ENCODE peak calls at places on chromosomes 3 and 15, in five cellular contexts. One of them, this sample, is unnamed. For H3K36me3 and H3K4me1, the result is how much of the 10 kb centered on the place peaks cover.

GRCh38 chr3:134186391-134186790 is 64.3 kb downstream of the RYK start:
- DNase-seq in neural progenitor cell: no peak
- DNase-seq in thoracic aorta: no peak
- DNase-seq in left ventricle myocardium inferior: no peak
- DNase-seq in heart right ventricle: no peak
- DNase-seq in this sample: no peak

GRCh38 chr15:38647683-38648082 is 83.1 kb upstream of the RASGRP1 start:
- DNase-seq in thoracic aorta: no peak
- DNase-seq in heart right ventricle: no peak
- DNase-seq in neural progenitor cell: peak
- DNase-seq in left ventricle myocardium inferior: no peak
- DNase-seq in this sample: no peak

GRCh38 chr3:133928903-133929607 is 33.4 kb upstream of the RAB6B start:
- DNase-seq in neural progenitor cell: no peak
- DNase-seq in left ventricle myocardium inferior: no peak
- DNase-seq in thoracic aorta: no peak
- DNase-seq in heart right ventricle: no peak
- DNase-seq in this sample: no peak

GRCh38 chr3:151827816-151828215 is 13.9 kb downstream of the AADAC start:
- DNase-seq in left ventricle myocardium inferior: no peak
- DNase-seq in neural progenitor cell: no peak
- DNase-seq in heart right ventricle: no peak
- DNase-seq in thoracic aorta: no peak
- DNase-seq in this sample: no peak

GRCh38 chr3:36911990-36912804 is 32.7 kb downstream of the TRANK1 start:
- DNase-seq in heart right ventricle: no peak
- DNase-seq in neural progenitor cell: no peak
- DNase-seq in left ventricle myocardium inferior: no peak
- DNase-seq in thoracic aorta: no peak
- DNase-seq in this sample: no peak

GRCh38 chr3:177905173-177905894 is 630.9 kb upstream of the KCNMB2 start:
- DNase-seq in heart right ventricle: no peak
- DNase-seq in neural progenitor cell: no peak
- DNase-seq in thoracic aorta: no peak
- DNase-seq in left ventricle myocardium inferior: no peak
- DNase-seq in this sample: no peak

GRCh38 chr15:38671675-38672141 is 107.1 kb upstream of the RASGRP1 start:
- DNase-seq in neural progenitor cell: no peak
- DNase-seq in heart right ventricle: no peak
- DNase-seq in thoracic aorta: no peak
- DNase-seq in left ventricle myocardium inferior: no peak
- DNase-seq in this sample: no peak

GRCh38 chr15:90845201-90845949 is 23.0 kb upstream of the FURIN start:
- DNase-seq in thoracic aorta: no peak
- DNase-seq in heart right ventricle: no peak
- DNase-seq in neural progenitor cell: no peak
- DNase-seq in left ventricle myocardium inferior: no peak
- DNase-seq in this sample: peak

GRCh38 chr3:46370784-46371183 is at the start of gene CCR5:
- DNase-seq in neural progenitor cell: no peak
- DNase-seq in thoracic aorta: no peak
- DNase-seq in left ventricle myocardium inferior: no peak
- DNase-seq in heart right ventricle: no peak
- DNase-seq in this sample: no peak

GRCh38 chr3:112327371-112327951 is 5.5 kb upstream of the CD200 start:
- DNase-seq in thoracic aorta: no peak
- DNase-seq in neural progenitor cell: peak
- DNase-seq in heart right ventricle: peak
- DNase-seq in left ventricle myocardium inferior: no peak
- DNase-seq in this sample: no peak

GRCh38 chr15:94844533-94845390 is 613.4 kb downstream of the MCTP2 start:
- DNase-seq in left ventricle myocardium inferior: peak
- DNase-seq in heart right ventricle: peak
- DNase-seq in thoracic aorta: no peak
- DNase-seq in neural progenitor cell: peak
- DNase-seq in this sample: peak

GRCh38 chr3:80696280-80696679 is 928.5 kb upstream of the ROBO1 start:
- DNase-seq in thoracic aorta: no peak
- DNase-seq in left ventricle myocardium inferior: no peak
- DNase-seq in neural progenitor cell: no peak
- DNase-seq in heart right ventricle: no peak
- DNase-seq in this sample: no peak

GRCh38 chr15:100572362-100572983 is 29.5 kb downstream of the LINS1 start:
- DNase-seq in left ventricle myocardium inferior: no peak
- DNase-seq in neural progenitor cell: no peak
- DNase-seq in heart right ventricle: no peak
- DNase-seq in thoracic aorta: no peak
- DNase-seq in this sample: no peak

GRCh38 chr3:160464321-160464720 is 14.7 kb upstream of the TRIM59 start:
- DNase-seq in left ventricle myocardium inferior: no peak
- DNase-seq in neural progenitor cell: no peak
- DNase-seq in heart right ventricle: no peak
- DNase-seq in thoracic aorta: no peak
- DNase-seq in this sample: no peak

GRCh38 chr3:66075281-66075680 is 36.6 kb upstream of the MAGI1 start:
- DNase-seq in thoracic aorta: no peak
- DNase-seq in heart right ventricle: no peak
- DNase-seq in neural progenitor cell: no peak
- DNase-seq in left ventricle myocardium inferior: no peak
- DNase-seq in this sample: no peak

GRCh38 chr3:42014443-42014945 is 52.6 kb upstream of the ULK4 start:
- DNase-seq in neural progenitor cell: peak
- DNase-seq in left ventricle myocardium inferior: no peak
- DNase-seq in thoracic aorta: no peak
- DNase-seq in heart right ventricle: no peak
- DNase-seq in this sample: no peak

GRCh38 chr3:41175365-41175764 is 23.9 kb upstream of the CTNNB1 start:
- DNase-seq in neural progenitor cell: peak
- DNase-seq in left ventricle myocardium inferior: no peak
- DNase-seq in thoracic aorta: no peak
- DNase-seq in heart right ventricle: no peak
- DNase-seq in this sample: no peak

GRCh38 chr15:64597469-64597806 is 137.1 kb downstream of the ZNF609 start:
- DNase-seq in thoracic aorta: no peak
- DNase-seq in neural progenitor cell: no peak
- DNase-seq in heart right ventricle: no peak
- DNase-seq in left ventricle myocardium inferior: no peak
- DNase-seq in this sample: no peak

GRCh38 chr3:14113964-14114667 is 10.6 kb downstream of the CHCHD4 start:
- DNase-seq in neural progenitor cell: peak
- DNase-seq in left ventricle myocardium inferior: no peak
- DNase-seq in heart right ventricle: no peak
- DNase-seq in thoracic aorta: no peak
- DNase-seq in this sample: no peak

GRCh38 chr15:47717036-47717611 is at the start of gene SEMA6D:
- DNase-seq in left ventricle myocardium inferior: peak
- DNase-seq in heart right ventricle: peak
- DNase-seq in thoracic aorta: no peak
- DNase-seq in neural progenitor cell: peak
- DNase-seq in this sample: peak

GRCh38 chr3:10312391-10312790 is 8.5 kb downstream of the SEC13 start:
- DNase-seq in neural progenitor cell: no peak
- DNase-seq in heart right ventricle: no peak
- DNase-seq in thoracic aorta: no peak
- DNase-seq in left ventricle myocardium inferior: no peak
- DNase-seq in this sample: no peak
- H3K36me3 ChIP-seq in neural progenitor cell: under half
- H3K36me3 ChIP-seq in heart right ventricle: half or more
- H3K36me3 ChIP-seq in thoracic aorta: half or more
- H3K36me3 ChIP-seq in left ventricle myocardium inferior: half or more
- H3K36me3 ChIP-seq in this sample: under half

DNA sequence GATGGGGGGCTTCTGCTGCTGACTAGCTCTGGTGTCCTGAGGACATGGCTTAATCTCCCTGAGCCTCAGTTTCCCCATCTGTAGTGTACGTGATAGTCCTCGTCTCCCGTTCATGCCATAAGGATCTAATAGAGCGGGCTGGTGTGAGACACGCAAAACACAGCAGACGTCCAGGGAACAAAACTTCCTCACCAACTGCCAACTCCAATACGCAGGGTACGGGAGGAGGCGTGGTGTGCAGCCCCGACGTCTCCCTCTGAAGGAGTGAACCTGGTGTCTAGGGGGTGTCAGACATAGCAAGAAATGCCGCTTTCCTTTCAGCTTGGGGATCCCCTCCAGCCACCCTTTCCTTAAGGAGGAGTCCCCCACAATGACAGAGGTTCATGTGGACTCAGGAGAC is 55.0 kb downstream of the SMAD6 start:
- DNase-seq in neural progenitor cell: no peak
- DNase-seq in heart right ventricle: no peak
- DNase-seq in thoracic aorta: no peak
- DNase-seq in left ventricle myocardium inferior: no peak
- DNase-seq in this sample: no peak
- H3K4me1 ChIP-seq in neural progenitor cell: under half
- H3K4me1 ChIP-seq in heart right ventricle: under half
- H3K4me1 ChIP-seq in thoracic aorta: half or more
- H3K4me1 ChIP-seq in left ventricle myocardium inferior: half or more
- H3K4me1 ChIP-seq in this sample: half or more

DNA sequence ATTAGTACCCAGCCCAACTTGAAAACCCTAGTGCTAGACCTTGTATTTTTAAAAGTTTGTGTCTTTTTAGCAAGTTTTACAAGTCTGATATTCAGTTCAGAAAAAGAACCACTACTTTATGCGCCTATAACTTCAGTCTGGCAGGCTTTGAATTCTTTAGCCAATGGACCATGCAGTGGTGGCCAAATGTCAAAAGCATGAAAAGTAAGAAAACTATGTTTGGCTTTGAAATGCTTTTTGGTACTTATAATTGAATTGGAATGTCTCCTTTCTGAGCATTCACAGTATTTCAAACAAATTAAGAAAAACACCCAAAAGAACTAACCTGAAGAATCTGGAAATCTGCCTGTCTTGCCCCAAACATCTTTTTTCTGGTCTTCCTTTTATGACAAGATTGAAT is 12.8 kb downstream of the WDR48 start:
- DNase-seq in thoracic aorta: no peak
- DNase-seq in neural progenitor cell: no peak
- DNase-seq in left ventricle myocardium inferior: no peak
- DNase-seq in heart right ventricle: no peak
- DNase-seq in this sample: no peak
- H3K36me3 ChIP-seq in thoracic aorta: under half
- H3K36me3 ChIP-seq in neural progenitor cell: under half
- H3K36me3 ChIP-seq in left ventricle myocardium inferior: under half
- H3K36me3 ChIP-seq in heart right ventricle: under half
- H3K36me3 ChIP-seq in this sample: under half

GRCh38 chr3:9778102-9778501 is 8.4 kb upstream of the CAMK1 start:
- DNase-seq in thoracic aorta: no peak
- DNase-seq in left ventricle myocardium inferior: no peak
- DNase-seq in heart right ventricle: no peak
- DNase-seq in neural progenitor cell: no peak
- DNase-seq in this sample: no peak

GRCh38 chr3:9778518-9779129 is 8.9 kb upstream of the CAMK1 start:
- DNase-seq in left ventricle myocardium inferior: no peak
- DNase-seq in neural progenitor cell: no peak
- DNase-seq in thoracic aorta: no peak
- DNase-seq in heart right ventricle: no peak
- DNase-seq in this sample: no peak

GRCh38 chr3:9776896-9777694 is 7.3 kb upstream of the CAMK1 start:
- DNase-seq in left ventricle myocardium inferior: no peak
- DNase-seq in heart right ventricle: no peak
- DNase-seq in neural progenitor cell: no peak
- DNase-seq in thoracic aorta: no peak
- DNase-seq in this sample: no peak

GRCh38 chr3:9779197-9779596 is 9.4 kb upstream of the CAMK1 start:
- DNase-seq in heart right ventricle: no peak
- DNase-seq in thoracic aorta: no peak
- DNase-seq in neural progenitor cell: no peak
- DNase-seq in left ventricle myocardium inferior: no peak
- DNase-seq in this sample: no peak

GRCh38 chr3:9777695-9778023 is 7.9 kb upstream of the CAMK1 start:
- DNase-seq in left ventricle myocardium inferior: no peak
- DNase-seq in heart right ventricle: no peak
- DNase-seq in thoracic aorta: no peak
- DNase-seq in neural progenitor cell: no peak
- DNase-seq in this sample: no peak
- H3K4me1 ChIP-seq in left ventricle myocardium inferior: under half
- H3K4me1 ChIP-seq in heart right ventricle: under half
- H3K4me1 ChIP-seq in thoracic aorta: under half
- H3K4me1 ChIP-seq in neural progenitor cell: under half
- H3K4me1 ChIP-seq in this sample: half or more

GRCh38 chr3:184184546-184185234 is 1.3 kb upstream of the ABCF3 start:
- DNase-seq in left ventricle myocardium inferior: no peak
- DNase-seq in thoracic aorta: no peak
- DNase-seq in heart right ventricle: no peak
- DNase-seq in neural progenitor cell: no peak
- DNase-seq in this sample: no peak

GRCh38 chr3:184185461-184186183 is 377 bp upstream of the ABCF3 start:
- DNase-seq in left ventricle myocardium inferior: peak
- DNase-seq in heart right ventricle: peak
- DNase-seq in thoracic aorta: peak
- DNase-seq in neural progenitor cell: peak
- DNase-seq in this sample: peak

GRCh38 chr3:184188080-184188479 is 2.1 kb downstream of the ABCF3 start:
- DNase-seq in thoracic aorta: no peak
- DNase-seq in heart right ventricle: no peak
- DNase-seq in left ventricle myocardium inferior: no peak
- DNase-seq in neural progenitor cell: no peak
- DNase-seq in this sample: no peak

GRCh38 chr3:184186902-184187207 is 856 bp downstream of the ABCF3 start:
- DNase-seq in thoracic aorta: no peak
- DNase-seq in heart right ventricle: no peak
- DNase-seq in left ventricle myocardium inferior: no peak
- DNase-seq in neural progenitor cell: no peak
- DNase-seq in this sample: no peak

DNA sequence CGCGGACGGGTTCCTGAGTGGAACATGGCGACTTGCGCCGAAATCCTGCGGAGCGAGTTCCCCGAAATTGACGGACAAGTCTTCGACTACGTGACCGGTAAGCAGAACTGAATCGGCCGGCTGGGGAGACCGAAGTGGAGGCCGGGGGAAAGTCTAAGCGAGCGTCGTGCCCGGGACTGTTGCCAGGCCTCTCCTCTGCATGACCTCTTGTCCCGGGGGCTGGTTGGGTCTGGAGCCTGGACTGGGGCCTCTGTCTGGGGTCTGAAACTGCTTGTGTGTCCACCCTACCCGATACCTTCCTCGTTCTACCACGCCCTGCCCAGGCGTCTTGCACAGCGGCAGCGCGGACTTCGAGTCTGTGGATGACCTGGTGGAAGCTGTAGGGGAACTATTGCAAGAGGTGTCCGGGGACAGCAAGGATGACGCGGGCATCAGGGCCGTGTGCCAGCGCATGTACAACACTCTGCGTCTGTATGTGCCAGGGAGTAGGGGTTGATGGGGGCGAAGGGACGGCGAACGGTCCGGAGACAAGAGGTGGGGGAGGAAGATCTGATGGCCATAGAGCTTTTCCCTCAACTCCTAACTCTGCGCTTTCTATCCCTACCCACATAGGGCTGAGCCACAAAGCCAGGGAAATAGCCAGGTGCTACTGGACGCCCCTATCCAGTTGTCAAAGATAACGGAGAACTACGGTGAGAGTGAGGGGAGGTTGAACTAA is at the start of gene ABCF3:
- DNase-seq in left ventricle myocardium inferior: peak
- DNase-seq in neural progenitor cell: no peak
- DNase-seq in heart right ventricle: no peak
- DNase-seq in thoracic aorta: no peak
- DNase-seq in this sample: no peak
- H3K36me3 ChIP-seq in left ventricle myocardium inferior: half or more
- H3K36me3 ChIP-seq in neural progenitor cell: under half
- H3K36me3 ChIP-seq in heart right ventricle: half or more
- H3K36me3 ChIP-seq in thoracic aorta: half or more
- H3K36me3 ChIP-seq in this sample: under half